ENCODE peak calls at places on chromosomes 11 and 22, in seven cellular contexts. T is caudate nucleus, A is prostate gland, D is right atrium auricular region, U is lung, Q is AG04450, F is H1. P is an unnamed sample.
A peak's percentile ranks its signal among the peaks of the same experiment; 100 is the strongest.

GRCh38 chr11:116312560-116313340 is 460.0 kb downstream of the BUD13 start:
- DNase-seq in T (peak; percentile 25), A (peak; percentile 41), D (peak; percentile 80), U (peak; percentile 84), Q (no peak), F (no peak), P (no peak)

GRCh38 chr11:125072210-125072960 is 9.3 kb downstream of the SLC37A2 start:
- DNase-seq in T (no peak), A (no peak), D (no peak), U (no peak), Q (no peak), F (no peak), P (peak; percentile 71)

GRCh38 chr11:43119275-43119970 is 192.4 kb upstream of the API5 start:
- DNase-seq in T (no peak), A (no peak), D (no peak), U (no peak), Q (no peak), F (no peak), P (no peak)

GRCh38 chr22:29316429-29316828 is 932 bp upstream of the RASL10A start:
- DNase-seq in T (no peak), A (no peak), D (no peak), U (no peak), Q (no peak), F (no peak), P (no peak)

GRCh38 chr11:64156235-64157011 is 9.5 kb downstream of the MACROD1 start:
- DNase-seq in T (no peak), A (no peak), D (no peak), U (no peak), Q (no peak), F (no peak), P (no peak)

GRCh38 chr11:72309074-72309598 is 65.2 kb upstream of the PHOX2A start:
- DNase-seq in T (no peak), A (no peak), D (no peak), U (no peak), Q (no peak), F (no peak), P (no peak)

GRCh38 chr11:6566704-6567370 is 36.6 kb downstream of the RRP8 start:
- DNase-seq in T (no peak), A (no peak), D (no peak), U (no peak), Q (no peak), F (no peak), P (no peak)

GRCh38 chr11:3861698-3862097 is 6.2 kb downstream of the STIM1 start:
- DNase-seq in T (no peak), A (no peak), D (no peak), U (no peak), Q (no peak), F (no peak), P (no peak)

GRCh38 chr22:36411589-36412258 is 24.0 kb upstream of the MYH9 start:
- DNase-seq in T (no peak), A (no peak), D (no peak), U (no peak), Q (no peak), F (no peak), P (no peak)

GRCh38 chr11:795638-796564 is 2.2 kb downstream of the SLC25A22 start:
- DNase-seq in T (no peak), A (peak; percentile 69), D (peak; percentile 78), U (peak; percentile 81), Q (peak; percentile 48), F (no peak), P (peak; percentile 92)

GRCh38 chr22:11627798-11628650 is 3900.0 kb upstream of the OR11H1 start:
- DNase-seq in T (no peak), A (no peak), D (no peak), U (no peak), Q (no peak), F (no peak), P (peak; percentile 73)

GRCh38 chr22:44668190-44668885 is 33.7 kb upstream of the PRR5 start:
- DNase-seq in T (no peak), A (no peak), D (no peak), U (no peak), Q (no peak), F (no peak), P (no peak)

GRCh38 chr22:45083659-45084305 is 74.0 kb upstream of the PHF21B start:
- DNase-seq in T (peak; percentile 23), A (no peak), D (no peak), U (no peak), Q (no peak), F (no peak), P (no peak)

GRCh38 chr11:2708151-2708581 is 8.4 kb upstream of the KCNQ1OT1 start:
- DNase-seq in T (no peak), A (peak; percentile 35), D (peak; percentile 68), U (no peak), Q (no peak), F (no peak), P (no peak)

GRCh38 chr22:48784701-48785503 is 1042.8 kb downstream of the BRD1 start:
- DNase-seq in T (no peak), A (no peak), D (peak; percentile 28), U (peak; percentile 20), Q (no peak), F (no peak), P (peak; percentile 26)

GRCh38 chr22:24592846-24593809 is at the start of gene LRRC75B:
- DNase-seq in T (peak; percentile 20), A (peak; percentile 80), D (peak; percentile 91), U (peak; percentile 88), Q (peak; percentile 53), F (peak; percentile 46), P (peak; percentile 91)

GRCh38 chr11:3627291-3627690 is 14.5 kb downstream of the ART5 start:
- DNase-seq in T (no peak), A (no peak), D (no peak), U (no peak), Q (peak; percentile 51), F (no peak), P (no peak)

DNA sequence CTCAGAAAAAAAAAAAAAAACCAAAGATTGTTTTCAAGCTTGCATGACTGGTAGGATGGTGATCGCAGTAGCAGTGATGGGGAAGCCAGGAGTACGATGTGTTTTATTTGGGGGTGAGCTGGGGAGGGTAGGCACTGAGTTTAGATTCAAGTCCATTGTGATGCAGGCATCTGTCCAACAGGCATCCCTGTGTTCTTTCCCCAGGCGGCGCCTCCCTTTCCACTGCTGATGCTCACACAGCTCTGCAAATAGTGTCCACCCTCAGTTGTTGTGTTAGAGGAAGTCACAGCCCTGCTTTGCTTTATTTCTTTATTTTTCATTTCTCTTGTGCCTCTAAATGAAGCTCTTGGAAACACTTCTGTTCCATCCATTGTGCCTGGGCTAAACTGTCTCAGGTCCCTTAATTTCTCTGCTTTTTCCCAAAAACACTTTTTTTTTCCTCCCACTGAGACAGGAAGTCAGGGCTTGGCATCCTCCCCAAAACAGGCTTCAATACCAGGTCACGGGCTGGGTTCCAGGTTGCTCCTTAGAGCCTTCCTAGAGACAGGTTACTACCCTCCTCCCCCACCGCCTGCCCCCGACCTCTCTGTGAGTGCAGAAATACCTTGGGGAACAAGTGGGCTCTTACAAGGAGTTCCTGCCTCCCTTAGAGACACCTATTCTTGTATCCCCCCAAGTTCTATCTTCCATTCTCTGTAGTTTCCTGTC is 38.6 kb upstream of the HSPA8 start:
- DNase-seq in T (no peak), A (no peak), D (no peak), U (no peak), Q (no peak), F (no peak), P (no peak)
- H3K27ac ChIP-seq in T (no peak overlapping the region), A (no peak overlapping the region), D (peak overlapping the region; percentile 8), U (peak overlapping the region; percentile 13), Q (no peak overlapping the region), F (no peak overlapping the region), P (peak overlapping the region; percentile 57)

GRCh38 chr11:120186408-120186798 is 24.4 kb upstream of the OAF start:
- DNase-seq in T (no peak), A (no peak), D (no peak), U (no peak), Q (no peak), F (no peak), P (no peak)
- H3K27ac ChIP-seq in T (peak overlapping the region; percentile 38), A (peak overlapping the region; percentile 33), D (peak overlapping the region; percentile 70), U (peak overlapping the region; percentile 26), Q (peak overlapping the region; percentile 31), F (no peak overlapping the region), P (peak overlapping the region; percentile 72)

GRCh38 chr22:40716116-40716515 is 36.8 kb downstream of the MCHR1 start:
- DNase-seq in T (no peak), A (no peak), D (no peak), U (no peak), Q (no peak), F (no peak), P (no peak)

GRCh38 chr22:40709752-40710413 is 30.6 kb downstream of the MCHR1 start:
- DNase-seq in T (no peak), A (no peak), D (peak; percentile 67), U (no peak), Q (peak; percentile 65), F (no peak), P (no peak)

GRCh38 chr22:40718250-40719204 is 39.2 kb downstream of the MCHR1 start:
- DNase-seq in T (no peak), A (no peak), D (no peak), U (no peak), Q (no peak), F (no peak), P (no peak)

GRCh38 chr22:40712311-40712710 is 33.0 kb downstream of the MCHR1 start:
- DNase-seq in T (no peak), A (no peak), D (no peak), U (no peak), Q (no peak), F (no peak), P (no peak)

DNA sequence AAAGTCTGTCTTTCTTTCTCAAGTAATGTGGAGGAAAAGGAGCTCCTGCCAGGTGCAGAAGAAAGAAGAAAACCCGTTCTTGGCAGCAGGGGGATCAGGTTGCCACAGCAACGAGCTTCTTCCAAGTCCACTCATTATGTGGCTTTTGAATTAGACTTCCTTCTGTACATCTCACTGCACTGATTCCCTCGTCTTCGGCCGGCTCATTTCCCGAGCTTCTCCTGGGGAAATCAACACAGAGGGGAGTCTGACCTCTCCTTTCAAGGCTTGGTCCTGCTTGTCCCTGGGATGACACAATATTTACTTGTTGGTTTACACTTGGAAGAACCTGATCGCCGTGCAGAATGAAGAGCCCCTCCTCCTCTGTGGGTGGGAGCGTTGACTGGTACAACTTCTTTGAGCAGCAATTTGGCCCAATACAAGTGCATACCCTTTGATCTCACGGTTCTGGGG is 35.3 kb downstream of the MCHR1 start:
- DNase-seq in T (no peak), A (no peak), D (no peak), U (no peak), Q (peak; percentile 34), F (no peak), P (no peak)
- H3K27ac ChIP-seq in T (no peak overlapping the region), A (no peak overlapping the region), D (no peak overlapping the region), U (no peak overlapping the region), Q (no peak overlapping the region), F (peak overlapping the region; percentile 67), P (no peak overlapping the region)

DNA sequence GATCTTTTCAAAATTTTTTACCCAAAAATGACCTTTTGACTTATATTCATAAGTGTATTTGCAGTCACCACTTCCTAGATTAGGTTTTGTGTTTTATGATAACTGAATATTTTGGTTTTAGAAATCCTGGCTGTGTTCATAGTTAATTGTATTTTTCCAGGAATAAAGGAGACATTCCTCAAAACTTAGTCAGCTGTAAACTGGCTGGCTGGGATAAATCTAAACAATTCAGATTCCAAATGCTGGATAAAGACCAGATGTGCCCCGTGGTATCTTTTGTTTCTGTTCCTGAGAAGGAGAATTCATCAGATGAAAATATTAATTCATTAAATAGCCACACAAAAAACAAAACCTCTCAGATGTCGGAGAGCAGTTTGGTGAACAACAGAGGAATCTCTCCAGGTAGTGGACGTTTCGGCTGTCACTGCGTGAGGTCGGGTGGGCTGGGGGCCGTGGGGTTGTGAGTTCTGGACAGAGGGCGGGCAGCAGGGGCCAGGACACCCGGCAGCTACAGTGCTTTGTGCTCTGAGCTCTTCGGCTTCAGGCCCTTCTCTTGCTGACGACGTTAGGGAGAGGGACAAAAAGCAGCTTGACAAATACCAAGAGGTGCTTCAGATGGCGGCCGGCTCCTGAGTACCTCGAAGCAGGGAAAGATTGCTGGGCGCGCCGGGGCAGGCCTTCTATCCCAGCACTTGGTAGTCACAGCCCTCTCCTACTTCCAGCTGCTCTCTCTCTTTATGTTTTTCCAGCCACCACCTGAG is 24.6 kb downstream of the MOV10L1 start:
- DNase-seq in T (no peak), A (no peak), D (no peak), U (peak; percentile 60), Q (peak; percentile 39), F (no peak), P (no peak)
- H3K27ac ChIP-seq in T (no peak overlapping the region), A (no peak overlapping the region), D (peak overlapping the region; percentile 39), U (no peak overlapping the region), Q (peak overlapping the region; percentile 84), F (no peak overlapping the region), P (peak overlapping the region; percentile 32)